ENCODE peak calls at places on chromosome 10, in four cellular contexts. E, L, V and B are unnamed samples.

GRCh38 chr10:22183771-22184466 is 33.9 kb downstream of the EBLN1 start:
- DNase-seq in E (no peak), V (no peak), L (peak; percentile 21), B (no peak)

GRCh38 chr10:74502963-74503608 is 323.3 kb upstream of the KAT6B start:
- DNase-seq in L (peak; percentile 83), E (no peak), V (no peak), B (no peak)

GRCh38 chr10:88113232-88113631 is 249.8 kb downstream of the PTEN start:
- DNase-seq in E (no peak), L (no peak), V (no peak), B (no peak)

GRCh38 chr10:24556746-24557742 is 166.6 kb downstream of the ARHGAP21 start:
- DNase-seq in E (no peak), V (no peak), L (peak; percentile 88), B (peak; percentile 68)

GRCh38 chr10:22624289-22624738 is 90.1 kb downstream of the PIP4K2A start:
- DNase-seq in V (no peak), E (no peak), L (peak; percentile 82), B (no peak)

GRCh38 chr10:91557540-91558231 is 75.2 kb downstream of the PPP1R3C start:
- DNase-seq in E (no peak), L (no peak), V (no peak), B (no peak)

GRCh38 chr10:123766012-123766411 is 99.9 kb downstream of the GPR26 start:
- DNase-seq in L (no peak), V (no peak), E (no peak), B (no peak)

GRCh38 chr10:7494034-7494433 is 83.2 kb upstream of the SFMBT2 start:
- DNase-seq in E (no peak), L (no peak), V (no peak), B (no peak)

GRCh38 chr10:13949844-13950542 is 363.2 kb downstream of the PRPF18 start:
- DNase-seq in V (no peak), E (no peak), L (peak; percentile 78), B (no peak)
- TF ChIP-seq CTCF in V (no peak), E (no peak), L (no peak), B (no peak)

GRCh38 chr10:104256335-104257080 is 1.8 kb downstream of the GSTO1 start:
- DNase-seq in L (peak; percentile 29), V (no peak), E (no peak), B (no peak)

GRCh38 chr10:104255244-104255981 is 721 bp downstream of the GSTO1 start:
- DNase-seq in V (no peak), E (no peak), L (peak; percentile 62), B (peak; percentile 35)

GRCh38 chr10:104253576-104254410 is 899 bp upstream of the GSTO1 start:
- DNase-seq in V (no peak), E (no peak), L (no peak), B (no peak)

GRCh38 chr10:104253106-104253505 is 1.6 kb upstream of the GSTO1 start:
- DNase-seq in E (no peak), V (no peak), L (no peak), B (no peak)

DNA sequence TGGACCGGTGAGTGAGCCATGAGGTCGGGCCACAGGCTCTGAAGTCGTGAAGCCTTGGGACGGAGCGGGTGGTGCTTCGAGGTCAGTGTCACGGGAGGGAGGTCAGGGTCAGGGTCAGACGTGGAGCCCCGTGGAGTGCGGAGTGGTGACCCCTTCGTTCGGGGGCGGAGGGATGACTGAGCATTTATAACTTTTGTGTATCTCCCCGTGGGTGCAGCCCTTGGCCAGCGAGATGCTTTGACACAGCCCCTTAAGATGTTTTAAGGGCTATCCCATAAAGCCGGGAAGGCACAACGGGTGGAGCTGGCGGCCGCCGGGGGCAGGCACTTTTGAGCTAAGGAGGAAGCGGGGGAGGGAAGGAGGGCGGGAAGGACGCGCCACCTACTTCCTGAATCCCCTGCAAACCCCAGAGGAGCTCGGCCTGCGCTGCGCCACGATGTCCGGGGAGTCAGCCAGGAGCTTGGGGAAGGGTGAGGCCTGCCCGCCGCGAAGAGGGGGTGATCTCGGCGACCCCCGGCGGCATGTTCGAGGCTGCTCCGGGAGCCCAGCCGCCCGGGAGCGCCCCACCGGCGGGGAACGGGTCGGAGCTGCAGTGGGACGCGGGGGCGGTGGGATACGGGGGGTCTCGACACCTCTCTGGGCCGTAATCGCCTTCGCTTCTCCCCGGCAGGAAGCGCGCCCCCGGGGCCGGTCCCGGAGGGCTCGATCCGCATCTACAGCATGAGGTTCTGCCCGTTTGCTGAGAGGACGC is at the start of gene GSTO1:
- DNase-seq in V (peak; percentile 48), L (peak; percentile 72), E (peak; percentile 69), B (peak; percentile 77)
- TF ChIP-seq CTCF in V (no peak), L (peak; percentile 17), E (no peak), B (no peak)

DNA sequence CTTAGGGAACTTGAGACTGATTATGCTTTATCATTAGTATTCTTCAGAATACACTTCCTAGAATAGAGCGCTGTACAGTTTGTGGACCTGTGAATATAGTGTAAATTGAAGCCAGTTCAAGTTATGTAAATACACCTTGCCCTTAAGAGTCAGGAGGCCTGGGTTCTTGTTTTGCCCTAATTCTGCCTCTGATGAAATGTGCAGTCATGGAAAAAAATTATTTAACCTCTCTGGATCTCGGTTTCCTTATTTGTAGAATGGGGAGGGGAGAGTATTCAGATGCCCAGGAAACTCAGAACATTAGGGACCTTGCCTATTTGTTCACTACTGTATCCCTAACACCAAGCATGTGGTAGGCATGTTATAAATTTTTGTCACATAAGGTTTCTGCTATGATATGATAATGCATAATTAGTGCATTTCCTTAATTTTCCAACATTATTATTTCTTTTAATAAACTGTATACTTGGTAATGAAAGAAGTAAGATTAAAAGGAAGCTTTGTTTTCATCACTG is 1.3 kb downstream of the EXOC6 start:
- DNase-seq in E (no peak), L (no peak), V (no peak), B (no peak)
- TF ChIP-seq CTCF in E (no peak), L (no peak), V (no peak), B (no peak)

GRCh38 chr10:113001599-113002448 is 51.8 kb downstream of the TCF7L2 start:
- DNase-seq in V (no peak), E (no peak), L (no peak), B (no peak)
- TF ChIP-seq CTCF in V (no peak), E (no peak), L (no peak), B (no peak)

GRCh38 chr10:121710207-121710606 is 112.0 kb upstream of the FGFR2 start:
- DNase-seq in E (no peak), L (peak; percentile 1), V (peak; percentile 59), B (no peak)
- TF ChIP-seq CTCF in E (no peak), L (no peak), V (no peak), B (no peak)

GRCh38 chr10:72121389-72121788 is 33.0 kb upstream of the SPOCK2 start:
- DNase-seq in V (no peak), E (no peak), L (no peak), B (no peak)

GRCh38 chr10:72124984-72125383 is 36.6 kb upstream of the SPOCK2 start:
- DNase-seq in V (no peak), L (peak; percentile 68), E (no peak), B (no peak)

GRCh38 chr10:72122221-72122620 is 33.9 kb upstream of the SPOCK2 start:
- DNase-seq in E (no peak), V (no peak), L (no peak), B (no peak)

GRCh38 chr10:72126184-72126871 is 38.0 kb upstream of the SPOCK2 start:
- DNase-seq in E (no peak), V (no peak), L (peak; percentile 73), B (peak; percentile 36)

DNA sequence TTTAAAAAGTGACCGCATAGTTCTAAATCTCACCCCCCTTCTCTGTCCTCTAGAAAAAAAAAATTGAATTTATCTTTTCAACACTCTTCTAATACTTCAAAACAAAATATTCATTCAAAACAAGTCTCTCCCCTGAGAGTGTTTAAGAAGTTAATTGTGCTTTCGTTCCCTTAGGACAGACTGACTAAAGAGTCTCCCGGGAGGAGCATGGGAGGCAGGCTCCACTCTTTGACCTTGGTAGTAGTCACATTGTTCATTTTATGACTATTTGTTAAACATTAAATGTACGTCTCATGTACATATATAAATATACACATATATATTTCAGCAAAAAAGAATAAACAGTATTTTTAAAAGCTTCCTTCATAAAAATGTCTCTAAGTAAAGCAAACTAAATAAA is 35.3 kb upstream of the SPOCK2 start:
- DNase-seq in E (no peak), L (no peak), V (no peak), B (no peak)
- TF ChIP-seq CTCF in E (no peak), L (no peak), V (no peak), B (no peak)

DNA sequence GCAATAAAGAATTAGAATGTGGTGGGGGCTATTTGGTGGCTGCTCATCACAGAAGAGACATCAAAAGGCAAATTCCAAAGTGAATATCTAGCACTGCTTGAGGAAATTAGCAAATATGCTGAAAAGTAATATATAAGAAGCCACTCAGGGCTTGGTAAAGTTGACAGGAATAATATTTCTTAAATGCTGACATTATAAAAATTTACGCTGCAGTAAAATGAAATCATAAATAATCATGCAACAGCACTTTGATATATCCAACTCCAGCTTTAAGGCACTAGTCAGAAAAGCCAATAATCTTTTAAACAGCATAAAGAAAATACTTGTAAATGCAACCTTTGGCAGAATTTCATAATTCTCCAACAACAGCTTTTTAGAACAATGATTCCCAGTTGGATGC is 36.9 kb downstream of the DNAJC12 start:
- DNase-seq in V (no peak), E (no peak), L (no peak), B (no peak)
- TF ChIP-seq CTCF in V (no peak), E (no peak), L (no peak), B (no peak)

GRCh38 chr10:114905450-114905849 is 32.5 kb upstream of the TRUB1 start:
- DNase-seq in E (no peak), L (peak; percentile 37), V (no peak), B (no peak)
- TF ChIP-seq CTCF in E (no peak), L (no peak), V (no peak), B (no peak)

GRCh38 chr10:132570771-132571564 is 33.4 kb downstream of the INPP5A start:
- DNase-seq in E (no peak), L (no peak), V (peak; percentile 13), B (peak; percentile 65)

GRCh38 chr10:132570265-132570664 is 32.7 kb downstream of the INPP5A start:
- DNase-seq in V (no peak), L (no peak), E (no peak), B (no peak)

GRCh38 chr10:132574288-132574687 is 36.7 kb downstream of the INPP5A start:
- DNase-seq in V (no peak), L (no peak), E (no peak), B (no peak)

GRCh38 chr10:132572545-132572937 is 35.0 kb downstream of the INPP5A start:
- DNase-seq in L (peak; percentile 62), E (no peak), V (peak; percentile 19), B (no peak)

GRCh38 chr10:132571565-132572544 is 34.3 kb downstream of the INPP5A start:
- DNase-seq in V (peak; percentile 62), L (peak; percentile 86), E (peak; percentile 70), B (peak; percentile 86)
- TF ChIP-seq CTCF in V (no peak), L (no peak), E (no peak), B (no peak)

GRCh38 chr10:89741126-89741762 is 39.9 kb downstream of the KIF20B start:
- DNase-seq in V (no peak), E (no peak), L (no peak), B (no peak)

GRCh38 chr10:89744021-89744420 is 42.6 kb downstream of the KIF20B start:
- DNase-seq in L (peak; percentile 40), E (no peak), V (no peak), B (no peak)

GRCh38 chr10:89745903-89746302 is 44.5 kb downstream of the KIF20B start:
- DNase-seq in L (no peak), V (no peak), E (no peak), B (no peak)
- TF ChIP-seq CTCF in L (no peak), V (no peak), E (no peak), B (no peak)